ENCODE peak calls at places on chromosomes 1 and 21, in nine cellular contexts. A, T, X, U, N, Q, Y, H and R are unnamed samples.

GRCh38 chr1:51115714-51116404 is 13.8 kb downstream of the C1orf185 start:
- DNase-seq in A (no peak), T (no peak), X (no peak), U (no peak), N (no peak), Q (no peak), Y (no peak), H (no peak), R (no peak)

GRCh38 chr1:81391100-81391828 is 409.5 kb upstream of the ADGRL2 start:
- DNase-seq in A (no peak), T (no peak), X (no peak), U (no peak), N (no peak), Q (no peak), Y (no peak), H (no peak), R (no peak)

GRCh38 chr1:115158181-115158580 is 68.9 kb upstream of the TSPAN2 start:
- DNase-seq in A (no peak), T (no peak), X (no peak), U (no peak), N (no peak), Q (no peak), Y (no peak), H (no peak), R (no peak)

GRCh38 chr1:107263291-107263790 is 122.5 kb downstream of the NTNG1 start:
- DNase-seq in A (no peak), T (no peak), X (no peak), U (no peak), N (no peak), Q (no peak), Y (no peak), H (no peak), R (no peak)

GRCh38 chr1:201216395-201217085 is 25.9 kb downstream of the IGFN1 start:
- DNase-seq in A (no peak), T (no peak), X (no peak), U (no peak), N (no peak), Q (no peak), Y (no peak), H (no peak), R (no peak)

GRCh38 chr1:152884966-152885624 is 7.0 kb downstream of the SMCP start:
- DNase-seq in A (no peak), T (no peak), X (no peak), U (no peak), N (no peak), Q (no peak), Y (no peak), H (no peak), R (no peak)

GRCh38 chr21:38289697-38290096 is 32.9 kb downstream of the KCNJ15 start:
- DNase-seq in A (peak; percentile 31), T (no peak), X (no peak), U (no peak), N (no peak), Q (peak; percentile 50), Y (no peak), H (no peak), R (no peak)

GRCh38 chr1:207985996-207986395 is 75.1 kb upstream of the CD34 start:
- DNase-seq in A (no peak), T (no peak), X (no peak), U (no peak), N (no peak), Q (no peak), Y (no peak), H (no peak), R (no peak)

GRCh38 chr1:91637539-91637994 is 136.9 kb downstream of the CDC7 start:
- DNase-seq in A (no peak), T (no peak), X (no peak), U (no peak), N (no peak), Q (no peak), Y (no peak), H (no peak), R (no peak)

GRCh38 chr1:92951141-92951582 is 10.1 kb downstream of the DIPK1A start:
- DNase-seq in A (peak; percentile 85), T (no peak), X (no peak), U (peak; percentile 46), N (no peak), Q (no peak), Y (no peak), H (peak; percentile 22), R (peak; percentile 66)

GRCh38 chr1:224617410-224618361 is 1.6 kb downstream of the CNIH3 start:
- DNase-seq in A (no peak), T (no peak), X (no peak), U (no peak), N (peak; percentile 38), Q (no peak), Y (no peak), H (no peak), R (no peak)

GRCh38 chr1:41880261-41880660 is 38.5 kb downstream of the HIVEP3 start:
- DNase-seq in A (no peak), T (no peak), X (no peak), U (no peak), N (no peak), Q (no peak), Y (no peak), H (no peak), R (no peak)

GRCh38 chr21:29514652-29515247 is 216.0 kb downstream of the BACH1 start:
- DNase-seq in A (no peak), T (no peak), X (no peak), U (no peak), N (no peak), Q (no peak), Y (no peak), H (no peak), R (no peak)

GRCh38 chr1:97832490-97832889 is 88.3 kb downstream of the DPYD start:
- DNase-seq in A (no peak), T (no peak), X (no peak), U (no peak), N (no peak), Q (no peak), Y (no peak), H (no peak), R (peak; percentile 39)

GRCh38 chr1:110209715-110210603 is at the start of gene KCNC4:
- DNase-seq in A (peak; percentile 94), T (peak; percentile 89), X (peak; percentile 40), U (peak; percentile 93), N (peak; percentile 96), Q (peak; percentile 67), Y (peak; percentile 97), H (peak; percentile 87), R (peak; percentile 78)

GRCh38 chr1:66476774-66477173 is 57.2 kb upstream of the SGIP1 start:
- DNase-seq in A (no peak), T (no peak), X (no peak), U (no peak), N (no peak), Q (no peak), Y (no peak), H (no peak), R (no peak)

GRCh38 chr1:15383810-15384209 is 25.9 kb upstream of the EFHD2 start:
- DNase-seq in A (no peak), T (no peak), X (no peak), U (no peak), N (no peak), Q (no peak), Y (no peak), H (no peak), R (no peak)

GRCh38 chr1:74650561-74650960 is 23.0 kb downstream of the ERICH3 start:
- DNase-seq in A (no peak), T (no peak), X (no peak), U (no peak), N (no peak), Q (no peak), Y (no peak), H (no peak), R (no peak)

GRCh38 chr1:236623371-236624166 is 19.3 kb upstream of the HEATR1 start:
- DNase-seq in A (no peak), T (no peak), X (no peak), U (no peak), N (no peak), Q (no peak), Y (no peak), H (no peak), R (no peak)

GRCh38 chr1:24944318-24944717 is 14.2 kb upstream of the RUNX3 start:
- DNase-seq in A (no peak), T (no peak), X (no peak), U (no peak), N (no peak), Q (no peak), Y (no peak), H (no peak), R (no peak)

GRCh38 chr1:9705337-9706098 is 54.0 kb downstream of the PIK3CD start:
- DNase-seq in A (no peak), T (no peak), X (no peak), U (no peak), N (no peak), Q (no peak), Y (no peak), H (no peak), R (no peak)

GRCh38 chr1:2042830-2043773 is 7.1 kb upstream of the PRKCZ start:
- DNase-seq in A (no peak), T (no peak), X (no peak), U (no peak), N (no peak), Q (no peak), Y (no peak), H (no peak), R (peak; percentile 38)